ENCODE peak calls at places on chromosomes 3 and 15, in seven cellular contexts. V, F, M, T, U, K and X are unnamed samples.

GRCh38 chr15:55110446-55110845 is 86.3 kb downstream of the RSL24D1 start:
- DNase-seq in V (no peak), F (no peak), M (no peak), T (no peak), U (no peak), K (no peak), X (no peak)

GRCh38 chr15:63086967-63087366 is 34.7 kb upstream of the LACTB start:
- DNase-seq in V (no peak), F (peak; percentile 16), M (no peak), T (no peak), U (no peak), K (no peak), X (no peak)

GRCh38 chr3:13414040-13414729 is 5.9 kb downstream of the NUP210 start:
- DNase-seq in V (no peak), F (no peak), M (peak; percentile 8), T (no peak), U (peak; percentile 33), K (no peak), X (no peak)

GRCh38 chr15:60165111-60165510 is 161.0 kb downstream of the FOXB1 start:
- DNase-seq in V (no peak), F (no peak), M (no peak), T (no peak), U (no peak), K (no peak), X (no peak)

GRCh38 chr3:14805946-14806537 is 12.7 kb upstream of the FGD5 start:
- DNase-seq in V (no peak), F (no peak), M (no peak), T (no peak), U (no peak), K (no peak), X (no peak)

GRCh38 chr15:69797615-69798014 is 300.1 kb downstream of the TLE3 start:
- DNase-seq in V (no peak), F (no peak), M (no peak), T (no peak), U (no peak), K (no peak), X (no peak)

GRCh38 chr3:88041005-88041404 is 17.8 kb downstream of the CGGBP1 start:
- DNase-seq in V (no peak), F (no peak), M (no peak), T (no peak), U (no peak), K (no peak), X (no peak)

GRCh38 chr3:29240248-29240647 is 40.6 kb upstream of the RBMS3 start:
- DNase-seq in V (peak; percentile 34), F (peak; percentile 38), M (no peak), T (peak; percentile 43), U (no peak), K (no peak), X (no peak)

GRCh38 chr3:133135303-133135702 is 97.1 kb downstream of the TMEM108 start:
- DNase-seq in V (no peak), F (no peak), M (no peak), T (no peak), U (no peak), K (no peak), X (no peak)

GRCh38 chr3:183013857-183014256 is 33.5 kb upstream of the DCUN1D1 start:
- DNase-seq in V (no peak), F (no peak), M (no peak), T (no peak), U (no peak), K (no peak), X (no peak)